ENCODE peak calls at places on chromosomes 12 and 14, in five cellular contexts. One of them, this sample, is unnamed.

GRCh38 chr12:94147991-94148840 is at the start of gene PLXNC1:
- DNase-seq in HCT116: no peak
- DNase-seq in fibroblast of lung: peak; percentile 60
- DNase-seq in MM.1S: peak; percentile 81
- DNase-seq in endothelial cell of umbilical vein: no peak
- DNase-seq in this sample: peak; percentile 75

GRCh38 chr12:66242261-66242760 is 53.3 kb downstream of the IRAK3 start:
- DNase-seq in HCT116: no peak
- DNase-seq in fibroblast of lung: no peak
- DNase-seq in MM.1S: no peak
- DNase-seq in endothelial cell of umbilical vein: no peak
- DNase-seq in this sample: no peak

GRCh38 chr14:68088463-68088862 is 268.9 kb downstream of the RAD51B start:
- DNase-seq in fibroblast of lung: peak; percentile 71
- DNase-seq in HCT116: peak; percentile 31
- DNase-seq in endothelial cell of umbilical vein: no peak
- DNase-seq in MM.1S: no peak
- DNase-seq in this sample: no peak

GRCh38 chr12:42426733-42427132 is 100.8 kb downstream of the PPHLN1 start:
- DNase-seq in MM.1S: no peak
- DNase-seq in HCT116: peak; percentile 49
- DNase-seq in fibroblast of lung: peak; percentile 83
- DNase-seq in endothelial cell of umbilical vein: peak; percentile 64
- DNase-seq in this sample: peak; percentile 60

GRCh38 chr12:123149828-123150272 is 1.0 kb downstream of the PITPNM2 start:
- DNase-seq in fibroblast of lung: no peak
- DNase-seq in endothelial cell of umbilical vein: no peak
- DNase-seq in HCT116: no peak
- DNase-seq in MM.1S: no peak
- DNase-seq in this sample: peak; percentile 17

GRCh38 chr12:77079631-77080030 is 14.3 kb upstream of the E2F7 start:
- DNase-seq in fibroblast of lung: peak; percentile 58
- DNase-seq in endothelial cell of umbilical vein: no peak
- DNase-seq in HCT116: no peak
- DNase-seq in MM.1S: no peak
- DNase-seq in this sample: no peak

GRCh38 chr14:66815687-66816086 is 307.7 kb downstream of the GPHN start:
- DNase-seq in MM.1S: no peak
- DNase-seq in HCT116: no peak
- DNase-seq in fibroblast of lung: no peak
- DNase-seq in endothelial cell of umbilical vein: no peak
- DNase-seq in this sample: no peak

GRCh38 chr12:22631863-22632463 is 7.0 kb downstream of the ETNK1 start:
- DNase-seq in HCT116: no peak
- DNase-seq in endothelial cell of umbilical vein: peak; percentile 26
- DNase-seq in fibroblast of lung: no peak
- DNase-seq in MM.1S: peak; percentile 27
- DNase-seq in this sample: peak; percentile 33

GRCh38 chr14:76761849-76762616 is 765 bp downstream of the VASH1 start:
- DNase-seq in endothelial cell of umbilical vein: no peak
- DNase-seq in HCT116: no peak
- DNase-seq in MM.1S: no peak
- DNase-seq in fibroblast of lung: no peak
- DNase-seq in this sample: no peak

GRCh38 chr14:56996721-56997399 is 186.6 kb upstream of the OTX2 start:
- DNase-seq in MM.1S: no peak
- DNase-seq in fibroblast of lung: no peak
- DNase-seq in endothelial cell of umbilical vein: no peak
- DNase-seq in HCT116: peak; percentile 23
- DNase-seq in this sample: no peak

GRCh38 chr14:23151342-23151741 is 32.1 kb downstream of the SLC7A8 start:
- DNase-seq in MM.1S: no peak
- DNase-seq in HCT116: no peak
- DNase-seq in endothelial cell of umbilical vein: no peak
- DNase-seq in fibroblast of lung: no peak
- DNase-seq in this sample: no peak

GRCh38 chr14:100727565-100728240 is 1.0 kb downstream of the DLK1 start:
- DNase-seq in endothelial cell of umbilical vein: no peak
- DNase-seq in HCT116: no peak
- DNase-seq in fibroblast of lung: no peak
- DNase-seq in MM.1S: no peak
- DNase-seq in this sample: no peak

GRCh38 chr14:94748667-94749347 is 21.1 kb downstream of the GSC start:
- DNase-seq in fibroblast of lung: no peak
- DNase-seq in MM.1S: peak; percentile 45
- DNase-seq in endothelial cell of umbilical vein: no peak
- DNase-seq in HCT116: peak; percentile 59
- DNase-seq in this sample: peak; percentile 80

GRCh38 chr12:10212623-10213131 is at the start of gene GABARAPL1:
- DNase-seq in fibroblast of lung: peak; percentile 76
- DNase-seq in MM.1S: peak; percentile 63
- DNase-seq in endothelial cell of umbilical vein: no peak
- DNase-seq in HCT116: peak; percentile 39
- DNase-seq in this sample: peak; percentile 80

GRCh38 chr14:80946797-80947196 is 5.3 kb upstream of the CEP128 start:
- DNase-seq in fibroblast of lung: no peak
- DNase-seq in HCT116: no peak
- DNase-seq in MM.1S: no peak
- DNase-seq in endothelial cell of umbilical vein: no peak
- DNase-seq in this sample: no peak

GRCh38 chr12:132922676-132923075 is 33.4 kb downstream of the ZNF605 start:
- DNase-seq in fibroblast of lung: no peak
- DNase-seq in MM.1S: no peak
- DNase-seq in endothelial cell of umbilical vein: no peak
- DNase-seq in HCT116: no peak
- DNase-seq in this sample: no peak

GRCh38 chr12:132918680-132919079 is 31.3 kb upstream of the CHFR start:
- DNase-seq in fibroblast of lung: no peak
- DNase-seq in endothelial cell of umbilical vein: no peak
- DNase-seq in HCT116: no peak
- DNase-seq in MM.1S: no peak
- DNase-seq in this sample: no peak

GRCh38 chr12:132923356-132923909 is 32.7 kb downstream of the ZNF605 start:
- DNase-seq in fibroblast of lung: peak; percentile 4
- DNase-seq in endothelial cell of umbilical vein: no peak
- DNase-seq in MM.1S: no peak
- DNase-seq in HCT116: no peak
- DNase-seq in this sample: no peak

GRCh38 chr12:132924356-132924755 is 31.8 kb downstream of the ZNF605 start:
- DNase-seq in HCT116: no peak
- DNase-seq in fibroblast of lung: no peak
- DNase-seq in endothelial cell of umbilical vein: no peak
- DNase-seq in MM.1S: no peak
- DNase-seq in this sample: no peak

DNA sequence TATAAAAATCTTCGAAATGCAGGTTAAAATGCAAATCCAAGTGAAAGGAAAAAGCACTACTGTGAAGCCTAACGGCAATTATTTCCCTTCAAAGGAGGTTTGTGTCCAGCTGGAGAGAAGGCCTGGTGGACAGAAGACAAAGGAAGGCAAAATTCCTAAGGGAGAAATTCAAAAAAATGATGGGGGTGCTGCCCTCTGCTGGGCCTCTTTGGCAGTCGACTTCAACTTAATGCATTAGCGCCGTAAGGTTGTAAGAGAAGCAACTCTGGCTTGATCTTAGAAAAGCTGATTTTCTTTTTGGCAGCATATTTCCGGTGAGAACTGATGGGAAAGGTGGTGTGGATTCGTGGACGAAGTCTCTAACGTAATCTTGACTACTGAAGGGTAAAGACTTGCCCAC is 34.3 kb upstream of the CHFR start:
- DNase-seq in endothelial cell of umbilical vein: no peak
- DNase-seq in fibroblast of lung: no peak
- DNase-seq in HCT116: peak; percentile 4
- DNase-seq in MM.1S: no peak
- DNase-seq in this sample: peak; percentile 62
- TF ChIP-seq CTCF in endothelial cell of umbilical vein: no peak
- TF ChIP-seq CTCF in fibroblast of lung: peak; percentile 20
- TF ChIP-seq CTCF in HCT116: peak; percentile 25
- TF ChIP-seq CTCF in MM.1S: no peak
- TF ChIP-seq CTCF in this sample: peak; percentile 53

GRCh38 chr12:111035578-111036301 is 115.4 kb upstream of the MYL2 start:
- DNase-seq in MM.1S: no peak
- DNase-seq in HCT116: no peak
- DNase-seq in fibroblast of lung: no peak
- DNase-seq in endothelial cell of umbilical vein: no peak
- DNase-seq in this sample: peak; percentile 84
- TF ChIP-seq EZH2 in MM.1S: no peak
- TF ChIP-seq EZH2 in HCT116: no peak
- TF ChIP-seq EZH2 in fibroblast of lung: no peak
- TF ChIP-seq EZH2 in endothelial cell of umbilical vein: peak; percentile 84
- TF ChIP-seq EZH2 in this sample: no peak

DNA sequence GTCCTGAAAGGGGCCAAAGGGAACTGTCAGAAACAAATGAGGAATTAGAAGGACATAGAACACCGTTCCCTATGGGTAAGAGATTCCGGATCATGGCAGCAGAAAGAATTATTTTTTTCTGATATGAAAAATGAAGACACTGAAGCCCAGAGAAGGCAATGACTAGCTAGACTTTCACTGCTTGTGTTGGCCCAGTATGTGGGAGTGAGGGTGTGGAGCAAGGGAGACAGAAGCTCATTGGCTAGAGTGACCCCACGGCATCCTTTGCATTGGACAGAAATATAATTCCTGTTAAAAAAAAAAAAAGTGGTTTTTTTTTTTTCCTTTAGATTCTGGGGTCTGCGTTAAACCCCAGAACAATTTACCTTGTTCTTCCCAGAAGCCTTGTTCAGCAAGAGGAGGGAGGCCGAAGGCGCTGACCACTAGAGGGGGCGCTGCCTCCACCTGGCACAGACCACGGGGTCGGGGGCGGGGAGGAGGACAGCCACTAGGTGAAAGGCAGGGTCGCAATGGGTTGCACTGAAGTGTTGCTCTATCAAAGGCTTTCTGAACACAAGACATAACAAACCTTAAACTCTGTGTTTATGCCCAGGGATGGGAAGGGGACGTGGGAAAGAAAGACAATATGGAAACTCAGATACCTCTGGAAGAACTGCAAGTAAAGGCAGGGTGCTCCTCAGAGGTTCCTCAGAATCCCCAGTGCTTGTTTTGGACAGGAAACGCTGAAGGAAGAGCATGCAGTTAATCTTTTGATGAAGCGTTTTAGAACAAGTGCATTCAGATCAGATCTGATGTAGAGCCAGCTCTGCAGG is 156.8 kb downstream of the KCNA5 start:
- DNase-seq in fibroblast of lung: no peak
- DNase-seq in MM.1S: peak; percentile 33
- DNase-seq in endothelial cell of umbilical vein: peak; percentile 28
- DNase-seq in HCT116: peak; percentile 4
- DNase-seq in this sample: peak; percentile 89
- TF ChIP-seq CTCF in fibroblast of lung: peak; percentile 64
- TF ChIP-seq CTCF in MM.1S: peak; percentile 76
- TF ChIP-seq CTCF in endothelial cell of umbilical vein: peak; percentile 61
- TF ChIP-seq CTCF in HCT116: peak; percentile 80
- TF ChIP-seq CTCF in this sample: peak; percentile 97

GRCh38 chr12:130220361-130220760 is 58.1 kb downstream of the FZD10 start:
- DNase-seq in endothelial cell of umbilical vein: no peak
- DNase-seq in HCT116: no peak
- DNase-seq in fibroblast of lung: no peak
- DNase-seq in MM.1S: no peak
- DNase-seq in this sample: peak; percentile 23
- TF ChIP-seq EZH2 in endothelial cell of umbilical vein: no peak
- TF ChIP-seq EZH2 in HCT116: no peak
- TF ChIP-seq EZH2 in fibroblast of lung: no peak
- TF ChIP-seq EZH2 in MM.1S: no peak
- TF ChIP-seq EZH2 in this sample: no peak

GRCh38 chr12:496736-497135 is 37.0 kb downstream of the B4GALNT3 start:
- DNase-seq in fibroblast of lung: no peak
- DNase-seq in MM.1S: no peak
- DNase-seq in endothelial cell of umbilical vein: no peak
- DNase-seq in HCT116: no peak
- DNase-seq in this sample: no peak
- TF ChIP-seq CTCF in fibroblast of lung: no peak
- TF ChIP-seq CTCF in MM.1S: no peak
- TF ChIP-seq CTCF in endothelial cell of umbilical vein: no peak
- TF ChIP-seq CTCF in HCT116: no peak
- TF ChIP-seq CTCF in this sample: no peak

This sample was measured in GM23338.